ENCODE peak calls at places on chromosomes 12 and 14, in nine cellular contexts. V, O, I, W, C, R, Z, B and J are unnamed samples.

GRCh38 chr14:76312821-76313220 is 63.1 kb upstream of the ESRRB start:
- DNase-seq in V (no peak), I (no peak), Z (no peak), C (no peak), O (no peak), R (no peak), B (no peak), W (no peak), J (no peak)

GRCh38 chr12:69415471-69416275 is 54.5 kb upstream of the FRS2 start:
- DNase-seq in Z (peak), I (no peak), B (peak), V (no peak), C (peak), O (peak), R (peak), W (peak), J (peak)

GRCh38 chr14:91418387-91419043 is 895 bp upstream of the CCDC88C start:
- DNase-seq in O (peak), B (peak), I (peak), W (peak), C (peak), V (peak), Z (peak), R (peak), J (peak)

GRCh38 chr12:22437031-22437806 is 102.7 kb upstream of the ST8SIA1 start:
- DNase-seq in R (no peak), B (no peak), V (no peak), C (no peak), O (no peak), I (peak), Z (no peak), W (no peak), J (no peak)

GRCh38 chr12:130576286-130576933 is 139.7 kb downstream of the RIMBP2 start:
- DNase-seq in V (no peak), Z (no peak), W (no peak), C (no peak), R (no peak), I (no peak), O (no peak), B (no peak), J (no peak)

GRCh38 chr12:65232490-65233077 is 45.9 kb upstream of the MSRB3 start:
- DNase-seq in V (no peak), Z (peak), I (no peak), R (peak), O (no peak), C (no peak), B (no peak), W (no peak), J (no peak)

GRCh38 chr12:88237954-88238353 is 95.8 kb downstream of the TMTC3 start:
- DNase-seq in W (no peak), I (no peak), C (no peak), R (no peak), B (no peak), V (no peak), O (no peak), Z (peak), J (no peak)

GRCh38 chr14:100106260-100106659 is 41.0 kb downstream of the EVL start:
- DNase-seq in R (no peak), O (no peak), W (no peak), C (no peak), B (no peak), I (no peak), V (no peak), Z (no peak), J (no peak)

GRCh38 chr12:63862187-63863107 is 17.9 kb downstream of the SRGAP1 start:
- DNase-seq in O (peak), W (no peak), V (peak), B (peak), R (no peak), Z (peak), C (peak), I (no peak), J (peak)

GRCh38 chr14:49962616-49963015 is 69.7 kb downstream of the ARF6 start:
- DNase-seq in V (no peak), B (no peak), O (peak), R (peak), W (no peak), C (peak), I (no peak), Z (no peak), J (no peak)

GRCh38 chr12:74890237-74890599 is 319.4 kb downstream of the KCNC2 start:
- DNase-seq in W (no peak), O (no peak), C (peak), R (no peak), I (no peak), V (no peak), B (peak), Z (peak), J (peak)

GRCh38 chr14:103868242-103868897 is 21.0 kb upstream of the PPP1R13B start:
- DNase-seq in I (no peak), V (no peak), C (no peak), W (no peak), O (no peak), R (no peak), B (no peak), Z (no peak), J (no peak)

GRCh38 chr12:132465269-132466190 is 24.4 kb upstream of the FBRSL1 start:
- DNase-seq in O (no peak), B (no peak), R (no peak), Z (no peak), C (no peak), W (no peak), I (peak), V (peak), J (peak)

GRCh38 chr14:90696728-90697127 is 119.5 kb downstream of the TTC7B start:
- DNase-seq in Z (peak), W (no peak), O (no peak), V (no peak), B (no peak), R (no peak), I (no peak), C (no peak), J (no peak)

GRCh38 chr12:80441921-80442320 is 2.1 kb upstream of the PTPRQ start:
- DNase-seq in Z (peak), V (no peak), B (no peak), W (no peak), R (no peak), O (no peak), I (no peak), C (no peak), J (no peak)

DNA sequence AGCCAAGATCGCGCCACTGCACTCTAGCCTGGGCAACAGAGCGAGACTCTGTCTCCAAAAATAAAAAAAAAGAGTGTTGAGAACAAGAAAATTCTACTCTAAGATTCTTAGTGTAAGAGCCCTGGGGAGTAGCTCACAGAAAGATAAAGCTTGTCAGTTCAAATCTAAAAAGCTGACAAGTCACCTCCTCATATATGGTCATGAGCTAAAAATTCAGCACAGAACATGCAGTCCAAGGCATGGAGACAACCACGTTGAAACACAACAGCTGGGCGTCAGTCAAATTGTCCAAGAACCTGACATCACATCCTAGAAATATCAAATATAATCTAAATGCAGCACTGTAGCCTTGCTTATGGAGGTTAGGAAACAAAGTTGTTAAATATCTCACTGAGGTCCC is 47.8 kb downstream of the CLIP1 start:
- DNase-seq in B (no peak), C (no peak), I (no peak), V (no peak), Z (no peak), W (no peak), R (no peak), O (no peak), J (no peak)
- TF ChIP-seq POLR2A in B (no peak), C (no peak), I (no peak), V (no peak), Z (no peak), W (no peak), R (no peak), O (no peak), J (no peak)

DNA sequence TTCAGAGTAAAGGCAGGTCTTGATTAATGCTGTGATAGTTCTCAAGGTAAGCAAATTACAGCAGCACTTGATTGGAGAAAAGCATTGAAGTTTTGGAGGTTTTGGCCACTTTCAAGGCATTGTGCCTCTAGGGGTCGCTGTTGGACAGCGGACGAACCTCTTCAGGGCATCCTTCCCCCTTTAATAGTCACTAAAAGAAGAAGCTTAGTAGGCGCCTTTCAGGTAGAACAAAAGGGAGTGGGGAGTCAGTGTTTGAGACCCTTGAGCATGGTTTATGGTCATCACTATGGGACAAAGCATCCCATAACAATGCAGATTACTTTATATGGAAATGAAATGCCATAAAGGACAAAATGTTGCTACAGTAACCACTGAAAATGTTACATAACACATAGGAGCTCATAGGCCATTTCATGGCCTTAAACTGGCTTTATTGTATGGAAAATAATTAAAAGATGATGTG is 199.5 kb upstream of the DCN start:
- DNase-seq in W (peak), C (peak), V (peak), R (peak), B (peak), O (peak), I (peak), Z (peak), J (peak)
- TF ChIP-seq POLR2A in W (no peak), C (no peak), V (no peak), R (no peak), B (no peak), O (no peak), I (no peak), Z (no peak), J (no peak)

GRCh38 chr12:45337835-45338234 is 121.9 kb downstream of the ANO6 start:
- DNase-seq in W (no peak), Z (no peak), C (no peak), O (no peak), B (no peak), R (no peak), V (no peak), I (no peak), J (no peak)

GRCh38 chr12:45336331-45336730 is 120.4 kb downstream of the ANO6 start:
- DNase-seq in C (no peak), V (no peak), B (no peak), W (no peak), O (no peak), I (no peak), Z (peak), R (peak), J (no peak)

GRCh38 chr12:45336762-45337596 is 121.1 kb downstream of the ANO6 start:
- DNase-seq in B (no peak), Z (no peak), R (peak), I (no peak), C (no peak), W (no peak), V (no peak), O (no peak), J (no peak)

GRCh38 chr12:45339035-45339434 is 123.1 kb downstream of the ANO6 start:
- DNase-seq in V (no peak), I (no peak), O (no peak), R (peak), W (no peak), C (no peak), Z (no peak), B (no peak), J (no peak)

DNA sequence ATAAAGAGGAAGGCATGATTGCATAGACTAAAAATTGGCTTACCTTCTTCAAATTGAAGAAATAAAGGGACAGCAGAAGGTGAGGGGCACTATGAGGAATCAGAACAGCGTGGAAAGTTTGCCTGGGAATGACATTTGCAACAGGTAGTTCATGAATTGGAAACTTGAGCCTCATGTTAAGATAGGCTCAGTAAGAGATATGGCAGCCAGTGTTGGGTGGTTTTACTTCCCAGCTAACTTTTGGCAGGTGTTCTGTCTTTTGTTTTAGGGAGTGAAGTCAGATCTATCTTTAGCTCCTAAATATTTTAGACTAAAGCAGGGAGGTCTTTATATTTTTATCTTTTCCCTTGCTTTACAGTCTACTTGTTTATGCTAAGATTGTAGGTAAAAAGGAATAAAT is 122.4 kb downstream of the ANO6 start:
- DNase-seq in Z (no peak), W (no peak), I (no peak), O (no peak), R (peak), V (no peak), C (no peak), B (no peak), J (no peak)
- TF ChIP-seq POLR2A in Z (no peak), W (no peak), I (no peak), O (no peak), R (no peak), V (no peak), C (no peak), B (no peak), J (no peak)

DNA sequence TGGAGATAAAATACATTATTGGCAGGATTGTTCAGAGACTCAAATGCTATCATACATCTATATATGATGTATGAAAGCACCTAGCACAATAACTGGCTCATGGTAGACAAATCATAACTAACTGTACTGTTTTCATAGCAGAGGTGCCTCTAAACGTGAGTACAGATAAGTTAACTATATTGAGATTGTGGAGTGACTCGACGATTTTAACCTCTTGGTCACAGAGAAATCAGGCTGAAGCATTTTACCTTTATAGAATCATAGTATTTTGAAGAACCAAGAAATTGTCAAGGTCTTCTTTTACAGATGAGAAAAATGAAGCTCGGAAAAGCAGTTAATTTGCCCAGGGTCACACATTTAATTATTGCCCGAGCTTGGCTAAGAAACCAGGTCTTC is 666 bp upstream of the DERA start:
- DNase-seq in W (no peak), V (no peak), Z (peak), C (no peak), O (no peak), B (no peak), I (no peak), R (no peak), J (no peak)
- TF ChIP-seq POLR2A in W (no peak), V (no peak), Z (no peak), C (no peak), O (no peak), B (no peak), I (no peak), R (no peak), J (no peak)

DNA sequence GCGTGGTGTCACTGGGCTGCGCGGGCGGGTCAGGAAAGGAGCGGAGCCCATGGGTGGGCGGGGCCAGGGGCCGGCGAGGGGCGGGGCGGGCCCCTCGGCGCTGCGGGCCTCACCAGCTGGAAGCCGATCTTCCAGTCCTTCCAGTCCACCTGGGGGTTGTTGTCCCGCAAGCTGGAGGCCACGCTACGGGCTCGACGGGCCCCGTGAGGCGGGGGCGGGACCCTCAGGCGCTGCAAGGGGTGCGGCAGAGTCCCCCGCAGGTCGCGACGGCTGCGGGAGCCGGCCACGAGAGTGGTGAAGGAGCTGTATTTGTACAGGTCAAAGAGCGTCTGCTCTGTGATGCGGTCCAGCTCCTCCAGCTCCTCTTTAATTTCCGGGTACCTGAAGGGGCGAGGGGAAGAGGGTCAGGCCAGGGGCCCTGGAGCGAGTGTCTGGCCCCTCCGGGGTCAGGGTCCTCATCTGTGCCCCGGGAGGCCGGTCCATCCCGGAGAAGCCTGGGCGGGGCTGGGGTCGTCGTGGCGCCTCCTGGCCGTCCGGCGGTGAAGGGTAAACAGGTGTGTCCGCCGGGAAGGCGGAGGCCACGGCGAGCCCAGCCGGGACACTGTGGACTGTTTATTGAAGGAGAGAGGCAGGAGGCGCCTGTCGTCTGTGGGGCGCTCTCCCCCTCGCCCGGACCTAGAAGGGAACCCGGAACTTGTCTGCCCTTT is 11.9 kb downstream of the SCNN1A start:
- DNase-seq in V (peak), B (peak), O (peak), R (peak), C (peak), W (peak), I (peak), Z (peak), J (peak)
- TF ChIP-seq POLR2A in V (peak), B (no peak), O (no peak), R (peak), C (peak), W (peak), I (no peak), Z (no peak), J (no peak)

GRCh38 chr12:124862768-124863408 is 776 bp downstream of the SCARB1 start:
- DNase-seq in B (peak), I (peak), Z (peak), O (no peak), R (peak), V (peak), C (peak), W (no peak), J (no peak)
- TF ChIP-seq POLR2A in B (no peak), I (no peak), Z (no peak), O (no peak), R (no peak), V (no peak), C (no peak), W (no peak), J (no peak)

DNA sequence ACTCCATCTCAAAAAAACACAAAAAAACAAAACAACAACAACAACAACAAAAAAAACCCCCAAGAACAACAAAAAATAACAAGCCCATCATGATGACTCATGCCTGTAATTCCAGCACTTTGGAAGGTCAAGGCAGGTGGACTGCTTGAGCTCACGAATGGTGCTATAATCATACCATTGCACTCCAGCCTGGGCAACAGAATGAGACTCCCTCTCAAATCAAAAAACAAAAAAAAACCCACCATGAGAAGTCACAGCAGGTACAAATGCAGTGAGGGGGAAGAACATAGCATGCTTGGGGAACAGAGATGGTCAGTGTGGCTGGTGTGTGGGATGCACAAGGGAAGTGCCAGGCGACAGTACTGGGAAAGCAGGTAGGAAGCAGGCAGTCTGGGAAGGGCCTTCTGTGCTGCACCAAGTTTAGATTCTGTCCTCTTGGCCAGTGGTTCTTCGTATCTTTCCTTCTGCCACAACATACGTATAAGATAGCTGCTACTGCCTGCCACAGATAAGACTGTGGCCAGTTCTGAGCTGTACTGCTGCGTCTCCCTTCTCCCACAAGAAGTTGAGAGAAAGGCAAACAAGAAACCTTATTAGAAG is 28.0 kb downstream of the ATG14 start:
- DNase-seq in V (no peak), C (no peak), Z (no peak), R (peak), I (no peak), W (no peak), B (no peak), O (no peak), J (no peak)
- TF ChIP-seq POLR2A in V (no peak), C (no peak), Z (no peak), R (no peak), I (no peak), W (no peak), B (no peak), O (no peak), J (no peak)